ENCODE peak calls at places on chromosomes 5 and 9, in ten cellular contexts. One of them, this sample, is unnamed.

GRCh38 chr9:105541838-105542237 is 16.1 kb upstream of the FKTN start:
- DNase-seq in HL-60: no peak
- DNase-seq in HFF-Myc: no peak
- DNase-seq in CD8-positive, alpha-beta T cell: no peak
- DNase-seq in WTC11: no peak
- DNase-seq in endothelial cell: no peak
- DNase-seq in GM13977: peak; percentile 13
- DNase-seq in progenitor cell of endocrine pancreas: no peak
- DNase-seq in BJ: no peak
- DNase-seq in Calu3: no peak
- DNase-seq in this sample: no peak

GRCh38 chr5:10518352-10518751 is 45.5 kb upstream of the ANKRD33B start:
- DNase-seq in HL-60: no peak
- DNase-seq in HFF-Myc: no peak
- DNase-seq in CD8-positive, alpha-beta T cell: no peak
- DNase-seq in WTC11: no peak
- DNase-seq in endothelial cell: no peak
- DNase-seq in GM13977: no peak
- DNase-seq in progenitor cell of endocrine pancreas: no peak
- DNase-seq in BJ: no peak
- DNase-seq in Calu3: no peak
- DNase-seq in this sample: no peak

GRCh38 chr9:98081477-98082219 is 25.1 kb downstream of the NANS start:
- DNase-seq in HL-60: no peak
- DNase-seq in HFF-Myc: no peak
- DNase-seq in CD8-positive, alpha-beta T cell: no peak
- DNase-seq in WTC11: no peak
- DNase-seq in endothelial cell: no peak
- DNase-seq in GM13977: no peak
- DNase-seq in progenitor cell of endocrine pancreas: no peak
- DNase-seq in BJ: no peak
- DNase-seq in Calu3: peak; percentile 46
- DNase-seq in this sample: no peak

GRCh38 chr9:19757745-19758144 is 31.1 kb downstream of the SLC24A2 start:
- DNase-seq in HL-60: no peak
- DNase-seq in HFF-Myc: no peak
- DNase-seq in CD8-positive, alpha-beta T cell: no peak
- DNase-seq in WTC11: no peak
- DNase-seq in endothelial cell: no peak
- DNase-seq in GM13977: no peak
- DNase-seq in progenitor cell of endocrine pancreas: no peak
- DNase-seq in BJ: no peak
- DNase-seq in Calu3: no peak
- DNase-seq in this sample: no peak

GRCh38 chr9:75891277-75892167 is 1.0 kb downstream of the PCSK5 start:
- DNase-seq in HL-60: no peak
- DNase-seq in HFF-Myc: no peak
- DNase-seq in CD8-positive, alpha-beta T cell: peak; percentile 49
- DNase-seq in WTC11: peak; percentile 40
- DNase-seq in endothelial cell: peak; percentile 35
- DNase-seq in GM13977: peak; percentile 41
- DNase-seq in progenitor cell of endocrine pancreas: peak; percentile 17
- DNase-seq in BJ: no peak
- DNase-seq in Calu3: no peak
- DNase-seq in this sample: no peak

GRCh38 chr5:137342764-137343163 is 156.4 kb downstream of the SPOCK1 start:
- DNase-seq in HL-60: no peak
- DNase-seq in HFF-Myc: no peak
- DNase-seq in CD8-positive, alpha-beta T cell: no peak
- DNase-seq in WTC11: no peak
- DNase-seq in endothelial cell: no peak
- DNase-seq in GM13977: no peak
- DNase-seq in progenitor cell of endocrine pancreas: no peak
- DNase-seq in BJ: no peak
- DNase-seq in Calu3: peak; percentile 7
- DNase-seq in this sample: no peak

GRCh38 chr5:54580997-54581741 is 63.6 kb downstream of the SNX18 start:
- DNase-seq in HL-60: no peak
- DNase-seq in HFF-Myc: no peak
- DNase-seq in CD8-positive, alpha-beta T cell: no peak
- DNase-seq in WTC11: no peak
- DNase-seq in endothelial cell: no peak
- DNase-seq in GM13977: no peak
- DNase-seq in progenitor cell of endocrine pancreas: no peak
- DNase-seq in BJ: peak; percentile 37
- DNase-seq in Calu3: no peak
- DNase-seq in this sample: no peak

GRCh38 chr5:131223751-131224386 is 40.0 kb upstream of the CDC42SE2 start:
- DNase-seq in HL-60: no peak
- DNase-seq in HFF-Myc: no peak
- DNase-seq in CD8-positive, alpha-beta T cell: no peak
- DNase-seq in WTC11: no peak
- DNase-seq in endothelial cell: no peak
- DNase-seq in GM13977: no peak
- DNase-seq in progenitor cell of endocrine pancreas: no peak
- DNase-seq in BJ: peak; percentile 77
- DNase-seq in Calu3: no peak
- DNase-seq in this sample: no peak

GRCh38 chr5:157294692-157295091 is 28.8 kb downstream of the CYFIP2 start:
- DNase-seq in HL-60: no peak
- DNase-seq in HFF-Myc: no peak
- DNase-seq in CD8-positive, alpha-beta T cell: no peak
- DNase-seq in WTC11: no peak
- DNase-seq in endothelial cell: no peak
- DNase-seq in GM13977: no peak
- DNase-seq in progenitor cell of endocrine pancreas: no peak
- DNase-seq in BJ: no peak
- DNase-seq in Calu3: no peak
- DNase-seq in this sample: no peak

GRCh38 chr9:134635431-134636141 is 6.0 kb upstream of the COL5A1 start:
- DNase-seq in HL-60: no peak
- DNase-seq in HFF-Myc: no peak
- DNase-seq in CD8-positive, alpha-beta T cell: no peak
- DNase-seq in WTC11: no peak
- DNase-seq in endothelial cell: no peak
- DNase-seq in GM13977: no peak
- DNase-seq in progenitor cell of endocrine pancreas: no peak
- DNase-seq in BJ: no peak
- DNase-seq in Calu3: no peak
- DNase-seq in this sample: peak; percentile 27

GRCh38 chr5:95861858-95862561 is 39.5 kb upstream of the GLRX start:
- DNase-seq in HL-60: no peak
- DNase-seq in HFF-Myc: no peak
- DNase-seq in CD8-positive, alpha-beta T cell: no peak
- DNase-seq in WTC11: no peak
- DNase-seq in endothelial cell: no peak
- DNase-seq in GM13977: no peak
- DNase-seq in progenitor cell of endocrine pancreas: no peak
- DNase-seq in BJ: no peak
- DNase-seq in Calu3: peak; percentile 44
- DNase-seq in this sample: no peak

DNA sequence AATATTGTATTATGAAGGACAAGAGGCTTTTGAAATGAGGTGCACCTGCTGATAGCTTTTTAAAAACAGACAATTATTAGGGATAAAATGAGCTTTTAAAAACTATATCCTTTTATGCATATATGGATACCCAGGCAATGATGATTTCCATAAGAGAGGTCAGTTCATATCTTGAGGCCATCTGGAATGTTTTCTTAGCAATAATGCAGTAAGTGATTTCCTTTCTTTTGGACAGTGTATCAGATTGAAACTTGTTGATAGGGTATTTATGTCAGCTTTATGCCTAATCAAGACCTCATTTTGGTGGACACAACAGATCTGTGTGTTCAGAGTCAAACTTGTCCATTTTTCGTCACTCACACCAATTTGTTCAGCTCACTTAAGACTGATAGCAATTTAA is 413.5 kb upstream of the WWC1 start:
- DNase-seq in HL-60: no peak
- DNase-seq in HFF-Myc: no peak
- DNase-seq in CD8-positive, alpha-beta T cell: no peak
- DNase-seq in WTC11: no peak
- DNase-seq in endothelial cell: no peak
- DNase-seq in GM13977: no peak
- DNase-seq in progenitor cell of endocrine pancreas: no peak
- DNase-seq in BJ: no peak
- DNase-seq in Calu3: no peak
- DNase-seq in this sample: no peak
- TF ChIP-seq CTCF in HL-60: no peak
- TF ChIP-seq CTCF in HFF-Myc: no peak
- TF ChIP-seq CTCF in CD8-positive, alpha-beta T cell: no peak
- TF ChIP-seq CTCF in WTC11: no peak
- TF ChIP-seq CTCF in endothelial cell: no peak
- TF ChIP-seq CTCF in GM13977: no peak
- TF ChIP-seq CTCF in progenitor cell of endocrine pancreas: no peak
- TF ChIP-seq CTCF in BJ: no peak
- TF ChIP-seq CTCF in Calu3: no peak
- TF ChIP-seq CTCF in this sample: no peak

GRCh38 chr5:7317751-7318150 is 78.2 kb upstream of the ADCY2 start:
- DNase-seq in HL-60: no peak
- DNase-seq in HFF-Myc: no peak
- DNase-seq in CD8-positive, alpha-beta T cell: no peak
- DNase-seq in WTC11: no peak
- DNase-seq in endothelial cell: no peak
- DNase-seq in GM13977: no peak
- DNase-seq in progenitor cell of endocrine pancreas: no peak
- DNase-seq in BJ: peak; percentile 56
- DNase-seq in Calu3: no peak
- DNase-seq in this sample: no peak
- TF ChIP-seq CTCF in HL-60: no peak
- TF ChIP-seq CTCF in HFF-Myc: no peak
- TF ChIP-seq CTCF in CD8-positive, alpha-beta T cell: no peak
- TF ChIP-seq CTCF in WTC11: no peak
- TF ChIP-seq CTCF in endothelial cell: no peak
- TF ChIP-seq CTCF in GM13977: no peak
- TF ChIP-seq CTCF in progenitor cell of endocrine pancreas: no peak
- TF ChIP-seq CTCF in BJ: no peak
- TF ChIP-seq CTCF in Calu3: no peak
- TF ChIP-seq CTCF in this sample: no peak

GRCh38 chr9:122254761-122255160 is 9.9 kb downstream of the RBM18 start:
- DNase-seq in HL-60: no peak
- DNase-seq in HFF-Myc: no peak
- DNase-seq in CD8-positive, alpha-beta T cell: no peak
- DNase-seq in WTC11: no peak
- DNase-seq in endothelial cell: no peak
- DNase-seq in GM13977: no peak
- DNase-seq in progenitor cell of endocrine pancreas: no peak
- DNase-seq in BJ: no peak
- DNase-seq in Calu3: no peak
- DNase-seq in this sample: no peak

GRCh38 chr9:122248448-122248865 is 16.2 kb downstream of the RBM18 start:
- DNase-seq in HL-60: no peak
- DNase-seq in HFF-Myc: no peak
- DNase-seq in CD8-positive, alpha-beta T cell: no peak
- DNase-seq in WTC11: no peak
- DNase-seq in endothelial cell: no peak
- DNase-seq in GM13977: no peak
- DNase-seq in progenitor cell of endocrine pancreas: no peak
- DNase-seq in BJ: no peak
- DNase-seq in Calu3: no peak
- DNase-seq in this sample: no peak

GRCh38 chr9:122252796-122253195 is 11.8 kb downstream of the RBM18 start:
- DNase-seq in HL-60: no peak
- DNase-seq in HFF-Myc: no peak
- DNase-seq in CD8-positive, alpha-beta T cell: no peak
- DNase-seq in WTC11: no peak
- DNase-seq in endothelial cell: peak; percentile 16
- DNase-seq in GM13977: no peak
- DNase-seq in progenitor cell of endocrine pancreas: no peak
- DNase-seq in BJ: no peak
- DNase-seq in Calu3: no peak
- DNase-seq in this sample: no peak

GRCh38 chr9:122246666-122247065 is 17.9 kb upstream of the LHX6 start:
- DNase-seq in HL-60: no peak
- DNase-seq in HFF-Myc: no peak
- DNase-seq in CD8-positive, alpha-beta T cell: no peak
- DNase-seq in WTC11: no peak
- DNase-seq in endothelial cell: no peak
- DNase-seq in GM13977: no peak
- DNase-seq in progenitor cell of endocrine pancreas: no peak
- DNase-seq in BJ: no peak
- DNase-seq in Calu3: no peak
- DNase-seq in this sample: no peak

GRCh38 chr9:122251351-122251750 is 13.3 kb downstream of the RBM18 start:
- DNase-seq in HL-60: no peak
- DNase-seq in HFF-Myc: no peak
- DNase-seq in CD8-positive, alpha-beta T cell: no peak
- DNase-seq in WTC11: no peak
- DNase-seq in endothelial cell: no peak
- DNase-seq in GM13977: no peak
- DNase-seq in progenitor cell of endocrine pancreas: no peak
- DNase-seq in BJ: no peak
- DNase-seq in Calu3: no peak
- DNase-seq in this sample: no peak
- TF ChIP-seq CTCF in HL-60: no peak
- TF ChIP-seq CTCF in HFF-Myc: no peak
- TF ChIP-seq CTCF in CD8-positive, alpha-beta T cell: no peak
- TF ChIP-seq CTCF in WTC11: no peak
- TF ChIP-seq CTCF in endothelial cell: no peak
- TF ChIP-seq CTCF in GM13977: no peak
- TF ChIP-seq CTCF in progenitor cell of endocrine pancreas: no peak
- TF ChIP-seq CTCF in BJ: no peak
- TF ChIP-seq CTCF in Calu3: no peak
- TF ChIP-seq CTCF in this sample: no peak

GRCh38 chr5:41637424-41637823 is 127.0 kb upstream of the PLCXD3 start:
- DNase-seq in HL-60: no peak
- DNase-seq in HFF-Myc: no peak
- DNase-seq in CD8-positive, alpha-beta T cell: no peak
- DNase-seq in WTC11: peak; percentile 21
- DNase-seq in endothelial cell: peak; percentile 6
- DNase-seq in GM13977: no peak
- DNase-seq in progenitor cell of endocrine pancreas: no peak
- DNase-seq in BJ: no peak
- DNase-seq in Calu3: no peak
- DNase-seq in this sample: no peak

GRCh38 chr5:41641621-41642020 is 131.2 kb upstream of the PLCXD3 start:
- DNase-seq in HL-60: no peak
- DNase-seq in HFF-Myc: no peak
- DNase-seq in CD8-positive, alpha-beta T cell: no peak
- DNase-seq in WTC11: no peak
- DNase-seq in endothelial cell: no peak
- DNase-seq in GM13977: no peak
- DNase-seq in progenitor cell of endocrine pancreas: no peak
- DNase-seq in BJ: no peak
- DNase-seq in Calu3: no peak
- DNase-seq in this sample: no peak

GRCh38 chr5:41638685-41639084 is 128.3 kb upstream of the PLCXD3 start:
- DNase-seq in HL-60: no peak
- DNase-seq in HFF-Myc: no peak
- DNase-seq in CD8-positive, alpha-beta T cell: no peak
- DNase-seq in WTC11: no peak
- DNase-seq in endothelial cell: no peak
- DNase-seq in GM13977: no peak
- DNase-seq in progenitor cell of endocrine pancreas: no peak
- DNase-seq in BJ: no peak
- DNase-seq in Calu3: no peak
- DNase-seq in this sample: no peak

GRCh38 chr5:41636605-41637004 is 126.2 kb upstream of the PLCXD3 start:
- DNase-seq in HL-60: no peak
- DNase-seq in HFF-Myc: no peak
- DNase-seq in CD8-positive, alpha-beta T cell: no peak
- DNase-seq in WTC11: peak; percentile 48
- DNase-seq in endothelial cell: peak; percentile 33
- DNase-seq in GM13977: peak; percentile 2
- DNase-seq in progenitor cell of endocrine pancreas: no peak
- DNase-seq in BJ: no peak
- DNase-seq in Calu3: peak; percentile 10
- DNase-seq in this sample: no peak

GRCh38 chr5:41637869-41638268 is 127.5 kb upstream of the PLCXD3 start:
- DNase-seq in HL-60: no peak
- DNase-seq in HFF-Myc: no peak
- DNase-seq in CD8-positive, alpha-beta T cell: no peak
- DNase-seq in WTC11: no peak
- DNase-seq in endothelial cell: no peak
- DNase-seq in GM13977: no peak
- DNase-seq in progenitor cell of endocrine pancreas: no peak
- DNase-seq in BJ: no peak
- DNase-seq in Calu3: no peak
- DNase-seq in this sample: no peak
- TF ChIP-seq CTCF in HL-60: no peak
- TF ChIP-seq CTCF in HFF-Myc: peak; percentile 27
- TF ChIP-seq CTCF in CD8-positive, alpha-beta T cell: no peak
- TF ChIP-seq CTCF in WTC11: no peak
- TF ChIP-seq CTCF in endothelial cell: peak; percentile 42
- TF ChIP-seq CTCF in GM13977: no peak
- TF ChIP-seq CTCF in progenitor cell of endocrine pancreas: peak; percentile 34
- TF ChIP-seq CTCF in BJ: peak; percentile 37
- TF ChIP-seq CTCF in Calu3: no peak
- TF ChIP-seq CTCF in this sample: no peak

This sample was measured in CD14-positive monocyte.